ENCODE peak calls at places on chromosomes 11 and 22, in four cellular contexts. One of them, this sample, is unnamed.

GRCh38 chr11:7436146-7436545 is 49.2 kb upstream of the OLFML1 start:
- DNase-seq in central memory CD4-positive, alpha-beta T cell: no peak
- DNase-seq in nucleus accumbens: no peak
- DNase-seq in activated CD8-positive, alpha-beta memory T cell treated with anti-CD3 and anti-CD28 coated beads for 24 hours: no peak
- DNase-seq in this sample: no peak

GRCh38 chr11:38865922-38866321 is 2267.9 kb upstream of the RAG2 start:
- DNase-seq in activated CD8-positive, alpha-beta memory T cell treated with anti-CD3 and anti-CD28 coated beads for 24 hours: no peak
- DNase-seq in central memory CD4-positive, alpha-beta T cell: no peak
- DNase-seq in nucleus accumbens: no peak
- DNase-seq in this sample: no peak

GRCh38 chr22:36321797-36322601 is 65.8 kb downstream of the MYH9 start:
- DNase-seq in nucleus accumbens: no peak
- DNase-seq in central memory CD4-positive, alpha-beta T cell: no peak
- DNase-seq in activated CD8-positive, alpha-beta memory T cell treated with anti-CD3 and anti-CD28 coated beads for 24 hours: no peak
- DNase-seq in this sample: no peak

GRCh38 chr11:8833568-8834275 is 77.3 kb upstream of the AKIP1 start:
- DNase-seq in activated CD8-positive, alpha-beta memory T cell treated with anti-CD3 and anti-CD28 coated beads for 24 hours: no peak
- DNase-seq in nucleus accumbens: no peak
- DNase-seq in central memory CD4-positive, alpha-beta T cell: no peak
- DNase-seq in this sample: no peak

GRCh38 chr22:49348631-49349030 is 479.0 kb downstream of the BRD1 start:
- DNase-seq in nucleus accumbens: no peak
- DNase-seq in central memory CD4-positive, alpha-beta T cell: no peak
- DNase-seq in activated CD8-positive, alpha-beta memory T cell treated with anti-CD3 and anti-CD28 coated beads for 24 hours: no peak
- DNase-seq in this sample: no peak

GRCh38 chr22:24107668-24108067 is 73.6 kb upstream of the SUSD2 start:
- DNase-seq in nucleus accumbens: peak
- DNase-seq in activated CD8-positive, alpha-beta memory T cell treated with anti-CD3 and anti-CD28 coated beads for 24 hours: no peak
- DNase-seq in central memory CD4-positive, alpha-beta T cell: no peak
- DNase-seq in this sample: no peak

GRCh38 chr11:27464155-27464759 is 8.3 kb downstream of the LGR4 start:
- DNase-seq in nucleus accumbens: no peak
- DNase-seq in central memory CD4-positive, alpha-beta T cell: no peak
- DNase-seq in activated CD8-positive, alpha-beta memory T cell treated with anti-CD3 and anti-CD28 coated beads for 24 hours: no peak
- DNase-seq in this sample: peak

GRCh38 chr22:46732513-46732912 is 5.5 kb downstream of the CERK start:
- DNase-seq in central memory CD4-positive, alpha-beta T cell: no peak
- DNase-seq in nucleus accumbens: no peak
- DNase-seq in activated CD8-positive, alpha-beta memory T cell treated with anti-CD3 and anti-CD28 coated beads for 24 hours: no peak
- DNase-seq in this sample: no peak

GRCh38 chr22:22877523-22878210 is 9.9 kb upstream of the IGLL5 start:
- DNase-seq in activated CD8-positive, alpha-beta memory T cell treated with anti-CD3 and anti-CD28 coated beads for 24 hours: peak
- DNase-seq in central memory CD4-positive, alpha-beta T cell: peak
- DNase-seq in nucleus accumbens: peak
- DNase-seq in this sample: peak

GRCh38 chr11:128437137-128437536 is 150.2 kb downstream of the ETS1 start:
- DNase-seq in activated CD8-positive, alpha-beta memory T cell treated with anti-CD3 and anti-CD28 coated beads for 24 hours: no peak
- DNase-seq in central memory CD4-positive, alpha-beta T cell: no peak
- DNase-seq in nucleus accumbens: no peak
- DNase-seq in this sample: no peak

GRCh38 chr11:32809313-32809712 is 14.9 kb upstream of the CCDC73 start:
- DNase-seq in activated CD8-positive, alpha-beta memory T cell treated with anti-CD3 and anti-CD28 coated beads for 24 hours: peak
- DNase-seq in central memory CD4-positive, alpha-beta T cell: no peak
- DNase-seq in nucleus accumbens: peak
- DNase-seq in this sample: peak

GRCh38 chr11:120168108-120168959 is 30.4 kb upstream of the TRIM29 start:
- DNase-seq in central memory CD4-positive, alpha-beta T cell: no peak
- DNase-seq in nucleus accumbens: no peak
- DNase-seq in activated CD8-positive, alpha-beta memory T cell treated with anti-CD3 and anti-CD28 coated beads for 24 hours: no peak
- DNase-seq in this sample: peak

GRCh38 chr11:61911124-61911700 is 6.2 kb downstream of the RAB3IL1 start:
- DNase-seq in central memory CD4-positive, alpha-beta T cell: no peak
- DNase-seq in activated CD8-positive, alpha-beta memory T cell treated with anti-CD3 and anti-CD28 coated beads for 24 hours: no peak
- DNase-seq in nucleus accumbens: no peak
- DNase-seq in this sample: no peak

GRCh38 chr11:69588270-69588669 is 52.7 kb upstream of the CCND1 start:
- DNase-seq in central memory CD4-positive, alpha-beta T cell: no peak
- DNase-seq in activated CD8-positive, alpha-beta memory T cell treated with anti-CD3 and anti-CD28 coated beads for 24 hours: no peak
- DNase-seq in nucleus accumbens: no peak
- DNase-seq in this sample: peak